ENCODE peak calls at places on chromosome 18, in six cellular contexts. One of them, this sample, is unnamed.

GRCh38 chr18:43886341-43886740 is 609.1 kb upstream of the SYT4 start:
- DNase-seq in neural progenitor cell: no peak
- DNase-seq in OCI-LY7: no peak
- DNase-seq in HCT116: no peak
- DNase-seq in IMR-90: no peak
- DNase-seq in Karpas-422: no peak
- DNase-seq in this sample: no peak

GRCh38 chr18:3655637-3656050 is 205.7 kb downstream of the TGIF1 start:
- DNase-seq in OCI-LY7: no peak
- DNase-seq in IMR-90: no peak
- DNase-seq in HCT116: no peak
- DNase-seq in Karpas-422: no peak
- DNase-seq in neural progenitor cell: no peak
- DNase-seq in this sample: no peak

GRCh38 chr18:9234528-9234927 is 97.9 kb downstream of the ANKRD12 start:
- DNase-seq in Karpas-422: no peak
- DNase-seq in neural progenitor cell: no peak
- DNase-seq in HCT116: no peak
- DNase-seq in IMR-90: no peak
- DNase-seq in OCI-LY7: no peak
- DNase-seq in this sample: no peak

GRCh38 chr18:44320619-44321460 is 359.8 kb upstream of the SETBP1 start:
- DNase-seq in HCT116: no peak
- DNase-seq in IMR-90: no peak
- DNase-seq in Karpas-422: no peak
- DNase-seq in OCI-LY7: no peak
- DNase-seq in neural progenitor cell: no peak
- DNase-seq in this sample: no peak

GRCh38 chr18:31206787-31207381 is 44.2 kb upstream of the DSC1 start:
- DNase-seq in HCT116: peak
- DNase-seq in neural progenitor cell: peak
- DNase-seq in IMR-90: peak
- DNase-seq in Karpas-422: peak
- DNase-seq in OCI-LY7: no peak
- DNase-seq in this sample: peak

GRCh38 chr18:51070545-51070944 is 40.5 kb downstream of the SMAD4 start:
- DNase-seq in OCI-LY7: no peak
- DNase-seq in Karpas-422: no peak
- DNase-seq in HCT116: no peak
- DNase-seq in IMR-90: peak
- DNase-seq in neural progenitor cell: no peak
- DNase-seq in this sample: no peak

GRCh38 chr18:2655153-2655953 is at the start of gene SMCHD1:
- DNase-seq in IMR-90: peak
- DNase-seq in Karpas-422: peak
- DNase-seq in OCI-LY7: peak
- DNase-seq in neural progenitor cell: peak
- DNase-seq in HCT116: peak
- DNase-seq in this sample: peak

GRCh38 chr18:35042389-35043066 is 1.3 kb downstream of the MAPRE2 start:
- DNase-seq in IMR-90: no peak
- DNase-seq in Karpas-422: peak
- DNase-seq in neural progenitor cell: no peak
- DNase-seq in HCT116: no peak
- DNase-seq in OCI-LY7: peak
- DNase-seq in this sample: no peak

GRCh38 chr18:27355308-27355707 is 170.2 kb upstream of the CHST9 start:
- DNase-seq in Karpas-422: no peak
- DNase-seq in OCI-LY7: no peak
- DNase-seq in IMR-90: no peak
- DNase-seq in HCT116: no peak
- DNase-seq in neural progenitor cell: no peak
- DNase-seq in this sample: no peak

GRCh38 chr18:7577706-7578105 is 10.6 kb downstream of the PTPRM start:
- DNase-seq in neural progenitor cell: peak
- DNase-seq in HCT116: no peak
- DNase-seq in IMR-90: peak
- DNase-seq in OCI-LY7: no peak
- DNase-seq in Karpas-422: no peak
- DNase-seq in this sample: no peak

GRCh38 chr18:754666-755065 is 42.2 kb upstream of the ENOSF1 start:
- DNase-seq in HCT116: no peak
- DNase-seq in Karpas-422: no peak
- DNase-seq in OCI-LY7: no peak
- DNase-seq in neural progenitor cell: no peak
- DNase-seq in IMR-90: no peak
- DNase-seq in this sample: no peak

GRCh38 chr18:12884521-12885323 is 685 bp upstream of the PTPN2 start:
- DNase-seq in IMR-90: no peak
- DNase-seq in OCI-LY7: no peak
- DNase-seq in neural progenitor cell: no peak
- DNase-seq in Karpas-422: peak
- DNase-seq in HCT116: no peak
- DNase-seq in this sample: no peak

GRCh38 chr18:9705183-9705864 is 2.8 kb upstream of the RAB31 start:
- DNase-seq in HCT116: no peak
- DNase-seq in neural progenitor cell: no peak
- DNase-seq in IMR-90: peak
- DNase-seq in Karpas-422: no peak
- DNase-seq in OCI-LY7: no peak
- DNase-seq in this sample: no peak

DNA sequence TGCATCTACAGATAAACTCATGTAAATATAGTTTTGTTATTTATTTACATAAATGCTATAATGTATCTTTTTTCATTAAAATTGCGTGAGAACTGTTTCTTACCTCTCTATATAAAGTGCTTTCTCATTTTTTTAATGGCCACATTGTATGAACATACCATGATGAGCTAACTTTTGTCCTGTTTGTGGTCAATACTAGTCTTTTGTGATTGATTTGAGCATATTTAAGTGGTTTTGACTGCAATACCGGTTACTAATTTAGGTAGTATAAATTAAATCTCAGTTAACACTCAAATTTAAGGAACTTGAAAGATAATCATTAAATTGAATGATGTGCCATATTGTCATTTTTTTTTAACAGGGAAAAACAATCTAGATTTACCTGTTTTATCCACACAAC is 108.2 kb downstream of the HAUS1 start:
- DNase-seq in neural progenitor cell: no peak
- DNase-seq in IMR-90: no peak
- DNase-seq in Karpas-422: no peak
- DNase-seq in HCT116: no peak
- DNase-seq in OCI-LY7: no peak
- DNase-seq in this sample: no peak
- H3K4me2 ChIP-seq in neural progenitor cell: no peak
- H3K4me2 ChIP-seq in IMR-90: no peak
- H3K4me2 ChIP-seq in Karpas-422: no peak
- H3K4me2 ChIP-seq in HCT116: no peak
- H3K4me2 ChIP-seq in OCI-LY7: peak
- H3K4me2 ChIP-seq in this sample: no peak

GRCh38 chr18:62937065-62937464 is 221.7 kb downstream of the PHLPP1 start:
- DNase-seq in HCT116: no peak
- DNase-seq in neural progenitor cell: no peak
- DNase-seq in IMR-90: peak
- DNase-seq in Karpas-422: no peak
- DNase-seq in OCI-LY7: no peak
- DNase-seq in this sample: no peak
- H3K4me2 ChIP-seq in HCT116: no peak
- H3K4me2 ChIP-seq in neural progenitor cell: no peak
- H3K4me2 ChIP-seq in IMR-90: no peak
- H3K4me2 ChIP-seq in Karpas-422: no peak
- H3K4me2 ChIP-seq in OCI-LY7: no peak
- H3K4me2 ChIP-seq in this sample: no peak

GRCh38 chr18:48106498-48106897 is 176.0 kb upstream of the SMAD2 start:
- DNase-seq in Karpas-422: no peak
- DNase-seq in IMR-90: no peak
- DNase-seq in OCI-LY7: no peak
- DNase-seq in HCT116: no peak
- DNase-seq in neural progenitor cell: no peak
- DNase-seq in this sample: no peak
- H3K4me2 ChIP-seq in Karpas-422: no peak
- H3K4me2 ChIP-seq in IMR-90: no peak
- H3K4me2 ChIP-seq in OCI-LY7: no peak
- H3K4me2 ChIP-seq in HCT116: no peak
- H3K4me2 ChIP-seq in neural progenitor cell: no peak
- H3K4me2 ChIP-seq in this sample: no peak

GRCh38 chr18:22983175-22983574 is 50.0 kb downstream of the RBBP8 start:
- DNase-seq in OCI-LY7: peak
- DNase-seq in IMR-90: peak
- DNase-seq in Karpas-422: peak
- DNase-seq in HCT116: peak
- DNase-seq in neural progenitor cell: peak
- DNase-seq in this sample: no peak

GRCh38 chr18:22988208-22988607 is 55.1 kb downstream of the RBBP8 start:
- DNase-seq in neural progenitor cell: no peak
- DNase-seq in Karpas-422: no peak
- DNase-seq in IMR-90: no peak
- DNase-seq in OCI-LY7: no peak
- DNase-seq in HCT116: no peak
- DNase-seq in this sample: no peak

GRCh38 chr18:22985250-22985649 is 52.1 kb downstream of the RBBP8 start:
- DNase-seq in HCT116: no peak
- DNase-seq in neural progenitor cell: no peak
- DNase-seq in Karpas-422: no peak
- DNase-seq in OCI-LY7: no peak
- DNase-seq in IMR-90: peak
- DNase-seq in this sample: no peak

DNA sequence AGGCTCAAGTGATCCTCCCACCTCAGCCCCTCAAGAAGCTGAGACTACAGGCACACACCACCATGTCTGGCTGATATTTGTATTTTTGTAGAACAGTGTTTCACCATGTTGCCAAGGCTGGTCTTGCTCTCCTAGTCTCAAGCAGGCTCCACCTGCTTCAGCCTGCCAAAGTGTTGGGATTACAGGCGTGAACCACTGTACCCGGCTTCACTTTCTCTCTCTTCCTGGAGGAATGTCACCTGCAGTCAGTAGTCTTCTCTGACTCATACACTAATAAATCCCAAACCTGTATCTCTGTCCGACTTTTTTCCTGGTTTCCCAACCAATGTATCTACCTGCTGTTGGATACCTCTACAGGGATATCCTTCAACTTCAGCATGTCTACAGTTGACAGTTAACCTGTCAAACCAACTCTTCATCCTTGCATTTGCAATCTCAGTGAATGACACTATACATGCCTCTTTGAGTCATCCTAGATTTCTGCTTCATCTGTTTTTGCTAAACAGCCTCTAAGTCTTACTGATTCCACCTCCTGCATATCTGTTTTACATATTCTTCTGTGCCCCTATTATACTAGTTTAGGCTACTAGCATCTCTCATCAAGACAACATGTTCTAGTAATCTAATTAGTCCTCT is 54.5 kb downstream of the RBBP8 start:
- DNase-seq in OCI-LY7: no peak
- DNase-seq in neural progenitor cell: no peak
- DNase-seq in Karpas-422: no peak
- DNase-seq in IMR-90: no peak
- DNase-seq in HCT116: no peak
- DNase-seq in this sample: no peak
- H3K4me2 ChIP-seq in OCI-LY7: no peak
- H3K4me2 ChIP-seq in neural progenitor cell: no peak
- H3K4me2 ChIP-seq in Karpas-422: no peak
- H3K4me2 ChIP-seq in IMR-90: no peak
- H3K4me2 ChIP-seq in HCT116: no peak
- H3K4me2 ChIP-seq in this sample: no peak

DNA sequence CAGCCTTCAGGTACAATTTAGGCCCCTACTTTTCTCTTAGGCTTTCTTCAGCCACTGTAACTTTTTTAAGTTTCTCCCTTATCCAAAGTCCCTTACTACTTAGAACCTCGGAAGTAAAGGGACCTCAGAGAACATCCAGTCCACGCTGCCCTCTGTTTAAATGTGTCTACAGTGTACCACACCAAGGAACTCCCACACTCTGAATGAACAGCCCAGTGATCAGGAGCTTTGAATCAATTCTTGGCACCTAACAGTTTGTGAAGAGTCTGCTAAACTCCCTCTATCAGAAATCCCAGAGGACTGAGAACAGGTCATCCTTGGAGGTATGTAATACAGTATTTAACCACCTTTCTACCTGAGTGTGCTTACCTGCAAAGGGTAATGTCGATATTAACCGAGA is 11.6 kb upstream of the MALT1 start:
- DNase-seq in HCT116: no peak
- DNase-seq in neural progenitor cell: no peak
- DNase-seq in IMR-90: no peak
- DNase-seq in OCI-LY7: no peak
- DNase-seq in Karpas-422: no peak
- DNase-seq in this sample: no peak
- H3K4me2 ChIP-seq in HCT116: no peak
- H3K4me2 ChIP-seq in neural progenitor cell: no peak
- H3K4me2 ChIP-seq in IMR-90: no peak
- H3K4me2 ChIP-seq in OCI-LY7: peak
- H3K4me2 ChIP-seq in Karpas-422: peak
- H3K4me2 ChIP-seq in this sample: no peak

GRCh38 chr18:54717673-54718435 is 110.4 kb upstream of the RAB27B start:
- DNase-seq in HCT116: no peak
- DNase-seq in Karpas-422: peak
- DNase-seq in OCI-LY7: peak
- DNase-seq in IMR-90: no peak
- DNase-seq in neural progenitor cell: peak
- DNase-seq in this sample: no peak
- H3K4me2 ChIP-seq in HCT116: no peak
- H3K4me2 ChIP-seq in Karpas-422: peak
- H3K4me2 ChIP-seq in OCI-LY7: peak
- H3K4me2 ChIP-seq in IMR-90: peak
- H3K4me2 ChIP-seq in neural progenitor cell: peak
- H3K4me2 ChIP-seq in this sample: no peak

DNA sequence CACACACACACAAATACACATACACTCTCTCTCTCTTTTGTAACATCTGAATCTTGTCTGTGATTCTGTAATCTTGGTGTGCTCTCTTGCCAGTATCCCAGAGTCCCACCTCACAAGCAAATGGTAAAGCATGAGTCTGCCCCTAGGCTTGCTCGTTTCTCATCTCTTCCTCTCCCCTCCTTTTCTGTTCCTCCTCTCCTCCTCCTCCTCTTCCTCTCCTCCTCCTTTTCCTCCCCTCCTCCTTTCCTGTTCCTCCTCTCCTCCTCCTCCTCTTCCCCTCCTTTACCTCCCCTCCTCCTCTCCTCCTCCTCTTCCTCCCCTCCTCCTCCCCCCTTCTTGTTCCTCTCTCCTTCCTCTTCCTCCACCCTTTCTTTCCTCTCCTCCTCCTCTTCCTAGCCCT is 59.0 kb downstream of the TNFRSF11A start:
- DNase-seq in HCT116: no peak
- DNase-seq in OCI-LY7: no peak
- DNase-seq in Karpas-422: no peak
- DNase-seq in neural progenitor cell: no peak
- DNase-seq in IMR-90: no peak
- DNase-seq in this sample: no peak
- H3K4me2 ChIP-seq in HCT116: no peak
- H3K4me2 ChIP-seq in OCI-LY7: no peak
- H3K4me2 ChIP-seq in Karpas-422: no peak
- H3K4me2 ChIP-seq in neural progenitor cell: no peak
- H3K4me2 ChIP-seq in IMR-90: no peak
- H3K4me2 ChIP-seq in this sample: no peak